ENCODE peak calls at places on chromosomes 6 and 20, in ten cellular contexts. T is erythroblast, X is T-helper 9 cell, G is body of pancreas, M is AG04449, E is EL, J is T-helper 17 cell, I is T follicular helper cell, C is NT2/D1, Q is HS-27A. R is an unnamed sample.

GRCh38 chr6:7881765-7882500 is 28.7 kb downstream of the TXNDC5 start:
- DNase-seq in Q (no peak), G (no peak), J (no peak), T (no peak), I (no peak), M (no peak), C (no peak), E (peak; percentile 7), X (no peak), R (no peak)

GRCh38 chr20:63974402-63975200 is 4.8 kb downstream of the SAMD10 start:
- DNase-seq in I (no peak), T (no peak), M (no peak), E (no peak), C (no peak), J (no peak), Q (no peak), G (peak; percentile 54), X (no peak), R (peak; percentile 34)

GRCh38 chr6:102798631-102799030 is 1405.1 kb downstream of the GRIK2 start:
- DNase-seq in C (no peak), M (no peak), Q (no peak), J (no peak), E (peak; percentile 4), T (no peak), X (no peak), I (no peak), G (no peak), R (no peak)

GRCh38 chr20:19378057-19378456 is 165.6 kb downstream of the SLC24A3 start:
- DNase-seq in E (no peak), Q (no peak), I (no peak), T (no peak), X (no peak), G (no peak), M (no peak), J (no peak), C (no peak), R (no peak)

GRCh38 chr20:14401479-14402138 is 64.2 kb upstream of the FLRT3 start:
- DNase-seq in E (no peak), J (no peak), G (no peak), Q (no peak), C (no peak), X (no peak), M (no peak), T (no peak), I (no peak), R (no peak)

GRCh38 chr20:23225407-23226060 is 125.1 kb upstream of the NXT1 start:
- DNase-seq in Q (no peak), G (peak; percentile 39), C (no peak), X (no peak), M (peak; percentile 51), J (no peak), T (peak; percentile 69), E (peak; percentile 43), I (no peak), R (peak; percentile 97)

GRCh38 chr6:31978831-31979230 is 3.0 kb upstream of the C4A start:
- DNase-seq in E (no peak), J (no peak), G (no peak), C (no peak), M (no peak), Q (no peak), X (no peak), I (no peak), T (no peak), R (no peak)

GRCh38 chr20:33404281-33404680 is 3.0 kb upstream of the CDK5RAP1 start:
- DNase-seq in M (no peak), Q (no peak), J (no peak), I (no peak), T (no peak), E (no peak), X (no peak), C (no peak), G (no peak), R (no peak)

GRCh38 chr6:111276736-111277135 is 189.4 kb downstream of the SLC16A10 start:
- DNase-seq in E (no peak), T (no peak), J (no peak), I (no peak), G (no peak), M (no peak), C (no peak), X (no peak), Q (no peak), R (no peak)

GRCh38 chr6:11439017-11439420 is 98.5 kb upstream of the TMEM170B start:
- DNase-seq in G (no peak), Q (no peak), C (no peak), M (no peak), I (no peak), T (no peak), X (no peak), E (no peak), J (no peak), R (no peak)

GRCh38 chr6:110560239-110561015 is 84.0 kb upstream of the SLC22A16 start:
- DNase-seq in J (no peak), M (no peak), T (no peak), G (no peak), Q (no peak), X (no peak), C (no peak), E (no peak), I (no peak), R (no peak)

GRCh38 chr6:38578075-38578474 is 61.7 kb downstream of the BTBD9 start:
- DNase-seq in G (no peak), M (no peak), E (no peak), T (no peak), J (no peak), Q (no peak), I (no peak), C (no peak), X (no peak), R (no peak)

R was measured in CD14-positive monocyte.